ENCODE peak calls at places on chromosomes 6 and 20, in six cellular contexts. One of them, this sample, is unnamed.

GRCh38 chr6:89482136-89482535 is 49.2 kb downstream of the ANKRD6 start:
- DNase-seq in H1: no peak
- DNase-seq in trophoblast cell: peak
- DNase-seq in mesenchymal stem cell: no peak
- DNase-seq in neuronal stem cell: no peak
- DNase-seq in IMR-90: no peak
- DNase-seq in this sample: no peak

GRCh38 chr6:12343440-12344162 is 53.4 kb downstream of the EDN1 start:
- DNase-seq in mesenchymal stem cell: no peak
- DNase-seq in trophoblast cell: peak
- DNase-seq in H1: no peak
- DNase-seq in neuronal stem cell: no peak
- DNase-seq in IMR-90: peak
- DNase-seq in this sample: no peak

GRCh38 chr6:61614119-61614518 is 671.9 kb downstream of the KHDRBS2 start:
- DNase-seq in neuronal stem cell: no peak
- DNase-seq in mesenchymal stem cell: no peak
- DNase-seq in IMR-90: no peak
- DNase-seq in H1: no peak
- DNase-seq in trophoblast cell: no peak
- DNase-seq in this sample: no peak

GRCh38 chr6:108689279-108690161 is 128.8 kb downstream of the FOXO3 start:
- DNase-seq in trophoblast cell: peak
- DNase-seq in IMR-90: peak
- DNase-seq in H1: no peak
- DNase-seq in neuronal stem cell: no peak
- DNase-seq in mesenchymal stem cell: peak
- DNase-seq in this sample: no peak

GRCh38 chr20:6169251-6169650 is 46.4 kb upstream of the FERMT1 start:
- DNase-seq in mesenchymal stem cell: peak
- DNase-seq in trophoblast cell: peak
- DNase-seq in H1: no peak
- DNase-seq in neuronal stem cell: no peak
- DNase-seq in IMR-90: peak
- DNase-seq in this sample: no peak

GRCh38 chr6:73656501-73657145 is 2.8 kb upstream of the SLC17A5 start:
- DNase-seq in mesenchymal stem cell: no peak
- DNase-seq in IMR-90: no peak
- DNase-seq in H1: no peak
- DNase-seq in trophoblast cell: peak
- DNase-seq in neuronal stem cell: no peak
- DNase-seq in this sample: no peak

GRCh38 chr6:54037277-54037779 is 73.9 kb upstream of the MLIP start:
- DNase-seq in H1: no peak
- DNase-seq in neuronal stem cell: no peak
- DNase-seq in IMR-90: peak
- DNase-seq in mesenchymal stem cell: peak
- DNase-seq in trophoblast cell: no peak
- DNase-seq in this sample: no peak

GRCh38 chr20:52978851-52979250 is 6.7 kb downstream of the TSHZ2 start:
- DNase-seq in neuronal stem cell: no peak
- DNase-seq in mesenchymal stem cell: no peak
- DNase-seq in H1: no peak
- DNase-seq in IMR-90: no peak
- DNase-seq in trophoblast cell: no peak
- DNase-seq in this sample: no peak

GRCh38 chr6:148814082-148814790 is 67.4 kb downstream of the UST start:
- DNase-seq in H1: no peak
- DNase-seq in trophoblast cell: no peak
- DNase-seq in IMR-90: no peak
- DNase-seq in mesenchymal stem cell: peak
- DNase-seq in neuronal stem cell: no peak
- DNase-seq in this sample: no peak

GRCh38 chr20:57056651-57057050 is 209.8 kb downstream of the BMP7 start:
- DNase-seq in neuronal stem cell: no peak
- DNase-seq in trophoblast cell: no peak
- DNase-seq in mesenchymal stem cell: peak
- DNase-seq in H1: no peak
- DNase-seq in IMR-90: no peak
- DNase-seq in this sample: no peak

GRCh38 chr6:21653902-21654301 is 60.4 kb downstream of the SOX4 start:
- DNase-seq in mesenchymal stem cell: no peak
- DNase-seq in neuronal stem cell: no peak
- DNase-seq in trophoblast cell: no peak
- DNase-seq in H1: no peak
- DNase-seq in IMR-90: no peak
- DNase-seq in this sample: peak

GRCh38 chr20:17901971-17902370 is 66.6 kb downstream of the SNX5 start:
- DNase-seq in IMR-90: no peak
- DNase-seq in trophoblast cell: no peak
- DNase-seq in H1: no peak
- DNase-seq in mesenchymal stem cell: no peak
- DNase-seq in neuronal stem cell: no peak
- DNase-seq in this sample: no peak

GRCh38 chr6:133621751-133622150 is 267.2 kb upstream of the TCF21 start:
- DNase-seq in trophoblast cell: no peak
- DNase-seq in H1: no peak
- DNase-seq in IMR-90: peak
- DNase-seq in neuronal stem cell: no peak
- DNase-seq in mesenchymal stem cell: no peak
- DNase-seq in this sample: no peak

GRCh38 chr6:32215617-32216016 is 8.2 kb downstream of the NOTCH4 start:
- DNase-seq in H1: no peak
- DNase-seq in mesenchymal stem cell: no peak
- DNase-seq in neuronal stem cell: no peak
- DNase-seq in trophoblast cell: no peak
- DNase-seq in IMR-90: no peak
- DNase-seq in this sample: no peak

GRCh38 chr6:31083742-31084354 is 28.5 kb downstream of the C6orf15 start:
- DNase-seq in neuronal stem cell: peak
- DNase-seq in IMR-90: peak
- DNase-seq in mesenchymal stem cell: peak
- DNase-seq in H1: peak
- DNase-seq in trophoblast cell: peak
- DNase-seq in this sample: peak

DNA sequence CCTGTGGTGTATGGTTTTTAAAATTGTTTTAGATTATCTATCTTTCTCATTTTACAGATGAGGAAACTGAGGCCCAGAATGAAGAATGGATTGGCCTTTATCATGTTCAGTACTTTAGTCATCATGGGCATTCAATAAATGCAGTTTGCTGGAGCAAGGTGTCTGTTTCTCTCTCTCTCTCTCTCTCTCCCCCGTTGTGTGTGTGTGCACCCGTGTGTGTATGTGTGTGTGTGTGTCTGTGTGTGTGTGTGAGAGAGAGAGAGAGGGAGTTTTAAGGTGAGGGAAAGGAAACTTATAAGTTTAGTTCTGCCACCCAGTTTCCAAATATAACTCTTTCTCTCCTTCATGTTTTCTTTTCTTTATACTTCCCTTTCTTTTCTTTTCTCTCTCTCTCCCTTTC is 62.4 kb downstream of the CTNNBL1 start:
- DNase-seq in trophoblast cell: no peak
- DNase-seq in neuronal stem cell: no peak
- DNase-seq in IMR-90: no peak
- DNase-seq in mesenchymal stem cell: no peak
- DNase-seq in H1: no peak
- DNase-seq in this sample: no peak
- H4K91ac ChIP-seq in trophoblast cell: no peak
- H4K91ac ChIP-seq in neuronal stem cell: no peak
- H4K91ac ChIP-seq in IMR-90: no peak
- H4K91ac ChIP-seq in mesenchymal stem cell: no peak
- H4K91ac ChIP-seq in H1: no peak
- H4K91ac ChIP-seq in this sample: no peak

DNA sequence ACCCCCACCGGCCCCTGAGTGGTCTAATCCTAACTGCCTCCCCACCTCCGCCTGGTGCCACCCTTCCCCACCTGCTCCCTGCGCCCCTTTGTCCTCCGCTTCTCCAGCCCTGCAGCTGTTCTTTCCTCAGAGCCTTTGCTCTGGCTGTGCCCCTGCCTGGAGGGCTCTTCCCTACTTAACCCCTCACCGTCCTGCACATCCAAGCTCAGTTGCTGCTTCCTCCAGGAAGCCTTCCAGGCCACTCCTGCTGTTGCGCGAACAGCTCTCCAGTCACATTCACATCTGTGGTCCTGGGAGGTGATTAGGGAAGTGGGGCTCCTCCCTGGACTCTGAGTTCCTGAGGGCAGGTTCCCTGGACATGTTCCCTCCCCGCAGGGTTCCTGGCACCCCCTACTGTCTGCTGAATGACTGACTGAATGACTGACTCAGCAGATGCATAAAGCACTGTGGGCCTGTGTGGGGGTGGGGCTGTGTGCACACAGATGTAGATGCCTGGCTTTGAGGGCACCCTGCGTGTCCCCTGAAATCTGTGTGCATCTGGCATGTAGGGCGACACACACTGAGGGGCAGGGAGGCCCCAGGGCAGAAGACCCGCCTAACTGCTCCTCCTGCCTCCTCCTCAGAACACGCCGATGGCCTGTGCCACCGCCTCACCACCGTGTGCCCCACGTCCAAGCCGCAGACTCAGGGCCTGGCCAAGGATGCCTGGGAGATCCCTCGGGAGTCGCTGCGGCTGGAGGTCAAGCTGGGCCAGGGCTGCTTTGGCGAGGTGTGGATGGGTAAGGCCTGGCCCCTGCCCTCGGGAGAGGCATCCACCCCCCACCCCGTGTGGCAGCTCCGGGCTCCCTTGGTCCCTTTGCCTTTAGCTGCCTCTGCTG is 51.4 kb downstream of the SRC start:
- DNase-seq in neuronal stem cell: no peak
- DNase-seq in H1: peak
- DNase-seq in trophoblast cell: no peak
- DNase-seq in IMR-90: no peak
- DNase-seq in mesenchymal stem cell: no peak
- DNase-seq in this sample: no peak
- H4K91ac ChIP-seq in neuronal stem cell: peak
- H4K91ac ChIP-seq in H1: peak
- H4K91ac ChIP-seq in trophoblast cell: no peak
- H4K91ac ChIP-seq in IMR-90: no peak
- H4K91ac ChIP-seq in mesenchymal stem cell: no peak
- H4K91ac ChIP-seq in this sample: no peak

DNA sequence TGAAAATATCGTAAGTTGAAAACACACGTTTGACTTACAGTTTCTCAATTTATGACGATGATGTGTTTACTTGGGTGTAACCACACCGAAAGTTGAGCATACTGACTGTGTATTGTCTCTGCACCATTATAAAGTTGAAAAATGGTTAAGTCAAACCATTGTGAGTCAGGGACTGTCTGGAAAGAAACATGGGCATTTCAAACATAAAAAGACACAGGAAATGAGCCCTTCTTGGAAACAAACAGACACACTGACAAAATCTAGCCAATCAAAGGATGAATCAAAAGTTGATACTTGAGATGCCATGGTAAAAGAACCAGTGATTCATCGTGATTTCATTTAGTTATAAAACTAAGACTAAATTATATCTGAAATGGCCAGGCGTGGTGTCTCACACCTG is 5.3 kb downstream of the POPDC3 start:
- DNase-seq in neuronal stem cell: no peak
- DNase-seq in H1: no peak
- DNase-seq in trophoblast cell: no peak
- DNase-seq in IMR-90: peak
- DNase-seq in mesenchymal stem cell: peak
- DNase-seq in this sample: no peak
- H4K91ac ChIP-seq in neuronal stem cell: no peak
- H4K91ac ChIP-seq in H1: no peak
- H4K91ac ChIP-seq in trophoblast cell: no peak
- H4K91ac ChIP-seq in IMR-90: no peak
- H4K91ac ChIP-seq in mesenchymal stem cell: no peak
- H4K91ac ChIP-seq in this sample: no peak

GRCh38 chr6:125375013-125375412 is 73.2 kb upstream of the HDDC2 start:
- DNase-seq in neuronal stem cell: no peak
- DNase-seq in mesenchymal stem cell: no peak
- DNase-seq in H1: no peak
- DNase-seq in IMR-90: no peak
- DNase-seq in trophoblast cell: no peak
- DNase-seq in this sample: no peak

GRCh38 chr6:125375841-125376240 is 74.1 kb upstream of the HDDC2 start:
- DNase-seq in trophoblast cell: no peak
- DNase-seq in neuronal stem cell: no peak
- DNase-seq in mesenchymal stem cell: peak
- DNase-seq in IMR-90: no peak
- DNase-seq in H1: no peak
- DNase-seq in this sample: no peak

GRCh38 chr6:125380474-125380873 is 78.7 kb upstream of the HDDC2 start:
- DNase-seq in neuronal stem cell: no peak
- DNase-seq in IMR-90: no peak
- DNase-seq in trophoblast cell: no peak
- DNase-seq in H1: no peak
- DNase-seq in mesenchymal stem cell: no peak
- DNase-seq in this sample: no peak

DNA sequence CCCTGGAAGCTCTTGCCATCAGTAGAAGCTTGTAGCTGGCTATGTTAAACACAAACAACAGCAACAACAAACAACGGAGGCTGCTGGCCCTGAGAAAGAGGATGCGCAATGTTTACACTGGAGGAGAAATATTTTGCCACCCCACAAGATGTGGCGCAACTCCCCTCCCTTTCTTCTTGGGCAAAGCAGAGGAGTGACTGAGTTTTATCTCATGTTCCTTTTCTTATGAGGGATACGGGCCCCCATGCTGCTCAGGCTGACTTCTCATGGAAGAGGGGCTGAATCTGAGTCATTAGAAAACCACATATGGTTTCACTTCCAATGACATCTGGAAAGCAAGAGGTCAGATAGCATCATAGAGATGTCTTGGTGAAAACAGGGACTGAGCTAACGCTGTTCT is 75.9 kb upstream of the HDDC2 start:
- DNase-seq in H1: no peak
- DNase-seq in trophoblast cell: peak
- DNase-seq in IMR-90: peak
- DNase-seq in mesenchymal stem cell: peak
- DNase-seq in neuronal stem cell: no peak
- DNase-seq in this sample: no peak
- H4K91ac ChIP-seq in H1: no peak
- H4K91ac ChIP-seq in trophoblast cell: no peak
- H4K91ac ChIP-seq in IMR-90: no peak
- H4K91ac ChIP-seq in mesenchymal stem cell: no peak
- H4K91ac ChIP-seq in neuronal stem cell: no peak
- H4K91ac ChIP-seq in this sample: no peak

GRCh38 chr6:18102783-18103509 is 19.5 kb downstream of the NHLRC1 start:
- DNase-seq in H1: no peak
- DNase-seq in IMR-90: no peak
- DNase-seq in trophoblast cell: no peak
- DNase-seq in mesenchymal stem cell: no peak
- DNase-seq in neuronal stem cell: no peak
- DNase-seq in this sample: no peak
- H4K91ac ChIP-seq in H1: no peak
- H4K91ac ChIP-seq in IMR-90: no peak
- H4K91ac ChIP-seq in trophoblast cell: no peak
- H4K91ac ChIP-seq in mesenchymal stem cell: no peak
- H4K91ac ChIP-seq in neuronal stem cell: no peak
- H4K91ac ChIP-seq in this sample: no peak